ENCODE peak calls at places on chromosomes 16 and 17, in eight cellular contexts. Z is HCT116, W is sigmoid colon, T is MM.1S, P is hepatocyte, B is endothelial cell of umbilical vein, A is neural progenitor cell, F is heart right ventricle. D is an unnamed sample. For H3K9me3, the result is how much of the 10 kb centered on the place peaks cover.

GRCh38 chr16:12876778-12877177 is 24.6 kb upstream of the SHISA9 start:
- DNase-seq in F (no peak), P (no peak), A (no peak), B (no peak), W (no peak), Z (no peak), T (no peak), D (no peak)

GRCh38 chr17:51422634-51423033 is 162.3 kb downstream of the UTP18 start:
- DNase-seq in W (no peak), F (no peak), A (no peak), Z (no peak), T (no peak), P (no peak), B (no peak), D (no peak)

GRCh38 chr16:75575976-75576375 is 9.8 kb downstream of the GABARAPL2 start:
- DNase-seq in F (no peak), T (no peak), P (no peak), W (no peak), B (no peak), A (no peak), Z (no peak), D (no peak)

GRCh38 chr17:80791758-80792284 is 199.8 kb upstream of the CHMP6 start:
- DNase-seq in T (no peak), F (no peak), A (no peak), P (peak), Z (peak), W (peak), B (peak), D (peak)

GRCh38 chr16:77277141-77277540 is 77.9 kb downstream of the SYCE1L start:
- DNase-seq in P (no peak), F (no peak), Z (no peak), W (no peak), A (no peak), B (no peak), T (peak), D (no peak)

GRCh38 chr16:74186589-74186988 is 110.0 kb upstream of the PSMD7 start:
- DNase-seq in B (no peak), T (no peak), Z (no peak), W (no peak), A (no peak), F (no peak), P (peak), D (no peak)

GRCh38 chr17:33288954-33289353 is 4.1 kb downstream of the ASIC2 start:
- DNase-seq in P (no peak), F (no peak), Z (no peak), T (no peak), W (no peak), A (no peak), B (no peak), D (no peak)

GRCh38 chr17:7184091-7184488 is 4.9 kb upstream of the ASGR1 start:
- DNase-seq in T (no peak), F (no peak), W (no peak), Z (no peak), B (no peak), A (no peak), P (peak), D (no peak)

GRCh38 chr17:68248886-68249872 is 1.3 kb downstream of the AMZ2 start:
- DNase-seq in A (no peak), F (no peak), T (no peak), W (no peak), Z (no peak), B (no peak), P (no peak), D (no peak)

GRCh38 chr16:75471723-75472634 is 7.5 kb upstream of the TMEM170A start:
- DNase-seq in B (peak), A (peak), F (no peak), Z (no peak), W (peak), T (peak), P (peak), D (no peak)

GRCh38 chr17:78538033-78538776 is 39.0 kb downstream of the DNAH17 start:
- DNase-seq in T (no peak), A (peak), Z (no peak), P (no peak), B (no peak), W (peak), F (no peak), D (no peak)

GRCh38 chr16:53872248-53873221 is 168.6 kb downstream of the FTO start:
- DNase-seq in T (no peak), A (no peak), Z (no peak), P (no peak), F (no peak), W (no peak), B (no peak), D (no peak)

GRCh38 chr16:57999366-57999970 is 1.0 kb downstream of the ZNF319 start:
- DNase-seq in Z (no peak), P (no peak), F (no peak), B (peak), W (no peak), T (peak), A (peak), D (no peak)

GRCh38 chr16:57166951-57167350 is 18.9 kb downstream of the PSME3IP1 start:
- DNase-seq in W (peak), P (no peak), A (no peak), F (no peak), Z (no peak), T (no peak), B (no peak), D (no peak)

GRCh38 chr17:57211543-57211942 is 44.8 kb upstream of the MSI2 start:
- DNase-seq in B (peak), F (no peak), W (no peak), Z (no peak), P (no peak), A (no peak), T (no peak), D (no peak)

GRCh38 chr17:29615048-29615385 is 7.7 kb downstream of the CORO6 start:
- DNase-seq in F (no peak), W (no peak), P (no peak), Z (no peak), A (peak), B (no peak), T (no peak), D (peak)

GRCh38 chr17:30520436-30520835 is 43.2 kb downstream of the GOSR1 start:
- DNase-seq in B (no peak), F (no peak), A (no peak), T (no peak), Z (no peak), P (no peak), W (no peak), D (no peak)

GRCh38 chr16:89139907-89140361 is 31.6 kb upstream of the CDH15 start:
- DNase-seq in T (no peak), Z (no peak), B (no peak), F (no peak), W (no peak), A (no peak), P (no peak), D (no peak)

GRCh38 chr17:76156662-76156991 is 15.6 kb upstream of the FOXJ1 start:
- DNase-seq in W (no peak), P (no peak), Z (no peak), F (no peak), B (no peak), T (no peak), A (no peak), D (no peak)

GRCh38 chr17:16406742-16407674 is 8.4 kb upstream of the TRPV2 start:
- DNase-seq in P (peak), W (no peak), A (peak), B (no peak), Z (no peak), F (peak), T (no peak), D (no peak)

GRCh38 chr17:1617620-1618174 is 10.9 kb downstream of the SLC43A2 start:
- DNase-seq in T (no peak), P (peak), A (no peak), Z (peak), B (peak), W (no peak), F (no peak), D (no peak)

GRCh38 chr17:29744121-29744520 is 121.4 kb upstream of the CORO6 start:
- DNase-seq in B (no peak), W (no peak), F (no peak), A (no peak), T (no peak), Z (no peak), P (no peak), D (no peak)

GRCh38 chr16:65547799-65548446 is 426.1 kb upstream of the CDH11 start:
- DNase-seq in W (no peak), Z (no peak), P (peak), T (no peak), F (no peak), A (peak), B (no peak), D (no peak)

GRCh38 chr17:79702071-79702470 is 28.7 kb upstream of the ENPP7 start:
- DNase-seq in A (peak), B (no peak), P (no peak), W (no peak), T (no peak), F (no peak), Z (no peak), D (no peak)

GRCh38 chr17:50445730-50446305 is 19.8 kb downstream of the ACSF2 start:
- DNase-seq in T (no peak), Z (no peak), P (no peak), B (no peak), A (no peak), F (no peak), W (no peak), D (no peak)

GRCh38 chr17:28714281-28714680 is 2.6 kb upstream of the PROCA1 start:
- DNase-seq in F (no peak), A (no peak), W (no peak), B (no peak), P (no peak), Z (no peak), T (no peak), D (no peak)

GRCh38 chr16:12532871-12533610 is 270.6 kb downstream of the CPPED1 start:
- DNase-seq in W (no peak), F (no peak), Z (no peak), P (no peak), B (no peak), T (no peak), A (no peak), D (no peak)

GRCh38 chr17:48542114-48542955 is 2.6 kb downstream of the HOXB2 start:
- DNase-seq in F (peak), T (no peak), Z (no peak), A (peak), W (no peak), P (no peak), B (peak), D (peak)

GRCh38 chr17:50426814-50427787 is 1.1 kb downstream of the ACSF2 start:
- DNase-seq in B (peak), P (peak), T (peak), A (peak), F (no peak), Z (peak), W (peak), D (no peak)

GRCh38 chr17:17836818-17837379 is at the start of gene SREBF1:
- DNase-seq in F (peak), W (peak), B (peak), P (peak), Z (no peak), T (peak), A (peak), D (peak)

GRCh38 chr17:82679586-82680465 is 18.7 kb downstream of the RAB40B start:
- DNase-seq in W (no peak), P (no peak), F (no peak), T (no peak), B (no peak), Z (no peak), A (peak), D (no peak)
- TF ChIP-seq CTCF in W (no peak), P (no peak), F (no peak), T (no peak), B (no peak), Z (no peak), A (peak), D (no peak)

DNA sequence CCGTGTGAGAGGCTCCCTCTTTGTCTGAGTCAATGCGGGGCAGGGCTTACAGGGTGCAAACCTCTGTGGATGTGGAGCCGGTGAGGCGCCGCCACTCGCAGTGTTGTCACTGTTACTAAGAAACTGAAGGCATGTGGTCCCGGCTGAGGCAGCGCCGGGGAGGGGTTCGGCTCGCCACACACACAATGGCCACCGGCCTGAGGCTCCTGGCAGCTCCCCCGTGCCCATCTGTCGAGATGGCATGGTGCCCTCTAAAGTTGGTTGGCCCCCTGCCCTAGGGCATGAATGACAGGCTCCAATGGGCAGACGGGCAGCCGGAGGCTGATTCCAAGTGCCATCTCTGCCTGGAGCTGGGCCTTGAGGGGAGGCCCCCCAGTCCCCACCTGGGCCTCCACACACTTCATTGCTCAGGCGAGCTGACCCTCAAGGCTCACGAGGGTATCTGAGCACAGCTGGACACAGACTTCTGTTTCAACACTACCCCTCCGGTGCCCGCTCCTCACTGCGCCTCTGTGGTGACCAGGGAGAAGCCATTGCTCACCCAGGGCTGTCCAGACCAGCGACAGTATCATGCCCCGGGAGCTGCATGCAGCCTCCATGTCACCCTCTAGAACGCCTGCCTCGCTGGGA is 137.2 kb downstream of the C16orf78 start:
- DNase-seq in Z (no peak), B (no peak), F (no peak), P (no peak), T (no peak), W (no peak), A (no peak), D (no peak)
- H3K9me3 ChIP-seq in Z (under half), B (under half), F (under half), P (under half), T (under half), W (under half), A (under half), D (under half)

DNA sequence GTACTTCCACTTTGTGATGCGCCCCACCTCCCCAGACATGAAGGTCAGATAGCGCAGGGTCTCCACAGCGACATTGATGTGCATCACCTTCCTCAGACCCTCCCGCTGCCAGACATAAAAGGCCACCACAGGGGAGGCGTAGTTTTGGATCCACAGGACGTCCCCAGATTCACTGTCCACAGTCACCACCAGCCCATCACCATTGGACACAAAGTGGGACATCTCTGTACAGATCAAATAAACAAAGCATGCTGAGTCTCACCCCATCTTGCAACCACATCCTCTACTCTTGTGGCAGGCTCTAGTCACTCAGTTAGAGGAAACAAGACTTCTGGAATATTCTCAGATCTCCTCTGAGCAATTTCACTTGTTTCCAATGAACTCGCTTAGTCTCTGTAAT is 46.3 kb upstream of the ICAM2 start:
- DNase-seq in A (no peak), B (no peak), Z (no peak), T (no peak), F (no peak), P (no peak), W (no peak), D (peak)
- H3K27ac ChIP-seq in A (no peak), B (no peak), Z (no peak), T (no peak), F (no peak), P (no peak), W (no peak), D (no peak)

GRCh38 chr16:6099102-6099501 is 1001.5 kb upstream of the EEF2KMT start:
- DNase-seq in A (no peak), B (no peak), P (no peak), T (no peak), W (no peak), F (no peak), Z (no peak), D (no peak)

GRCh38 chr16:6096931-6097665 is 999.5 kb upstream of the EEF2KMT start:
- DNase-seq in P (no peak), T (no peak), B (no peak), W (no peak), A (no peak), Z (no peak), F (no peak), D (no peak)

GRCh38 chr16:6091021-6091420 is 993.4 kb upstream of the EEF2KMT start:
- DNase-seq in P (no peak), Z (no peak), W (no peak), B (no peak), T (no peak), F (no peak), A (no peak), D (no peak)

GRCh38 chr16:6095414-6095813 is 997.8 kb upstream of the EEF2KMT start:
- DNase-seq in Z (no peak), P (no peak), B (no peak), F (no peak), T (no peak), W (no peak), A (no peak), D (no peak)
- TF ChIP-seq CTCF in Z (no peak), P (no peak), B (no peak), F (no peak), T (no peak), W (no peak), A (no peak), D (no peak)

GRCh38 chr17:52537368-52537767 is 378.9 kb upstream of the CA10 start:
- DNase-seq in F (no peak), A (no peak), B (no peak), P (no peak), T (no peak), Z (no peak), W (no peak), D (no peak)
- H3K9me3 ChIP-seq in F (under half), A (under half), B (under half), P (under half), T (under half), Z (half or more), W (under half), D (under half)

GRCh38 chr17:31738067-31738466 is 121.0 kb downstream of the COPRS start:
- DNase-seq in W (no peak), T (no peak), B (no peak), F (no peak), Z (no peak), A (no peak), P (no peak), D (no peak)

GRCh38 chr17:31738488-31738887 is 120.6 kb downstream of the COPRS start:
- DNase-seq in P (no peak), W (no peak), T (no peak), A (no peak), Z (no peak), F (peak), B (no peak), D (no peak)

GRCh38 chr17:31740611-31741082 is 118.4 kb downstream of the COPRS start:
- DNase-seq in W (no peak), A (no peak), T (no peak), Z (no peak), B (no peak), F (no peak), P (peak), D (no peak)

GRCh38 chr17:31739300-31739699 is 119.7 kb downstream of the COPRS start:
- DNase-seq in P (peak), Z (no peak), A (no peak), F (no peak), B (no peak), T (no peak), W (no peak), D (no peak)

GRCh38 chr17:31736855-31737625 is 122.0 kb downstream of the COPRS start:
- DNase-seq in P (no peak), B (no peak), A (no peak), F (no peak), W (peak), T (no peak), Z (no peak), D (no peak)
- H3K27ac ChIP-seq in P (no peak), B (no peak), A (no peak), F (no peak), W (peak), T (no peak), Z (no peak), D (no peak)